ENCODE peak calls at places on chromosome 18, in nine cellular contexts. G, C, L, N, O, K, Z, A and U are unnamed samples.

GRCh38 chr18:70132999-70133398 is 72.5 kb downstream of the RTTN start:
- DNase-seq in O (peak; percentile 25), G (peak; percentile 63), A (no peak), C (peak; percentile 96), N (peak; percentile 59), L (no peak), Z (no peak), K (peak; percentile 1), U (no peak)

GRCh38 chr18:38575023-38575422 is 1009.4 kb upstream of the CELF4 start:
- DNase-seq in K (no peak), L (no peak), O (no peak), A (no peak), N (no peak), G (no peak), Z (no peak), C (no peak), U (no peak)

GRCh38 chr18:74906189-74906588 is 302.8 kb downstream of the PTGR3 start:
- DNase-seq in A (no peak), O (peak; percentile 75), L (no peak), C (peak; percentile 11), Z (no peak), K (no peak), G (no peak), N (no peak), U (no peak)

GRCh38 chr18:66159451-66159850 is 408.6 kb downstream of the CDH7 start:
- DNase-seq in A (no peak), Z (no peak), K (no peak), N (no peak), O (no peak), C (no peak), L (no peak), G (no peak), U (no peak)

GRCh38 chr18:10402876-10403559 is 51.4 kb upstream of the APCDD1 start:
- DNase-seq in Z (no peak), A (no peak), C (no peak), G (no peak), L (no peak), K (no peak), O (no peak), N (no peak), U (no peak)

GRCh38 chr18:32339062-32339461 is 131.6 kb downstream of the GAREM1 start:
- DNase-seq in O (no peak), L (no peak), G (no peak), Z (no peak), K (no peak), N (no peak), C (no peak), A (no peak), U (no peak)

GRCh38 chr18:3790702-3791101 is 340.7 kb downstream of the TGIF1 start:
- DNase-seq in Z (no peak), L (no peak), K (peak; percentile 12), G (no peak), O (no peak), N (no peak), C (peak; percentile 94), A (no peak), U (no peak)

GRCh38 chr18:41146301-41146700 is 808.7 kb upstream of the PIK3C3 start:
- DNase-seq in O (no peak), N (no peak), G (no peak), Z (no peak), C (no peak), K (no peak), A (no peak), L (no peak), U (no peak)

GRCh38 chr18:73646196-73646595 is 501.4 kb downstream of the FBXO15 start:
- DNase-seq in Z (no peak), L (no peak), A (no peak), O (peak; percentile 40), C (no peak), G (no peak), K (no peak), N (no peak), U (no peak)

GRCh38 chr18:24019641-24020331 is 5.2 kb downstream of the TTC39C start:
- DNase-seq in L (no peak), C (peak; percentile 73), N (no peak), K (no peak), A (no peak), O (no peak), Z (no peak), G (no peak), U (no peak)

GRCh38 chr18:79123948-79124347 is 54.8 kb downstream of the ATP9B start:
- DNase-seq in A (no peak), K (no peak), G (no peak), L (no peak), Z (no peak), N (peak; percentile 17), O (peak; percentile 19), C (peak; percentile 35), U (no peak)

GRCh38 chr18:28153485-28154065 is 23.4 kb downstream of the CDH2 start:
- DNase-seq in G (no peak), N (no peak), Z (no peak), K (peak; percentile 48), L (no peak), A (no peak), O (no peak), C (peak; percentile 39), U (no peak)

GRCh38 chr18:53567935-53568574 is 656.4 kb downstream of the MBD2 start:
- DNase-seq in A (no peak), Z (no peak), O (peak; percentile 43), K (peak; percentile 32), G (no peak), L (no peak), C (peak; percentile 16), N (no peak), U (no peak)

GRCh38 chr18:25019086-25019860 is 332.7 kb downstream of the ZNF521 start:
- DNase-seq in L (no peak), G (no peak), Z (no peak), A (no peak), N (no peak), O (no peak), C (no peak), K (no peak), U (no peak)

GRCh38 chr18:33495278-33495677 is 54.8 kb upstream of the CCDC178 start:
- DNase-seq in Z (no peak), O (peak; percentile 31), G (no peak), L (no peak), A (no peak), K (peak; percentile 66), C (peak; percentile 56), N (peak; percentile 17), U (no peak)

GRCh38 chr18:45249306-45249705 is 366.0 kb upstream of the SLC14A2 start:
- DNase-seq in K (no peak), A (no peak), N (no peak), Z (no peak), C (peak; percentile 78), O (no peak), L (no peak), G (no peak), U (no peak)

GRCh38 chr18:80249217-80250093 is 2.1 kb upstream of the PARD6G start:
- DNase-seq in N (peak; percentile 89), O (peak; percentile 67), Z (no peak), K (no peak), A (no peak), L (no peak), G (no peak), C (peak; percentile 70), U (no peak)

GRCh38 chr18:12085136-12085535 is 8.5 kb upstream of the ANKRD62 start:
- DNase-seq in Z (no peak), C (no peak), O (no peak), A (no peak), N (no peak), L (no peak), K (no peak), G (no peak), U (no peak)

DNA sequence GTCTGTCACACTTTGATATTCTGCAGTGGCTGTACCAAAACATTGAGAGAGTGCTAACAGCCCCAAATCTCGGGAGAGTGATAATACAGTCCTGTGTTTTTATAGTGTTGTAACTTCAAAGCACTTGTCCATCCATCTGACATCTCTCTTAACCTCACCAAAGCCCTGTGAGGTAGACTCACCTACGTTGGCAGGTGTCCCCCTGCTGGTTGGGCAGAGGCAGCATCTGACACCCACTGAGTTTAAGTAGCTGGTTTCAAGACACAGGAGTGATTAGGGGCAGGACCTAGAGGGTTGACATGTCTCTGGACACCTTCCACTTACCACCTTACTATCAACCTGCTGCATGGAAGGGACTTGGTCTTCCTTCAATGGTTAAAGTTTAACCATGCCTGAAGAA is 22.9 kb downstream of the COLEC12 start:
- DNase-seq in N (no peak), O (peak; percentile 50), L (no peak), G (no peak), C (no peak), K (no peak), A (no peak), Z (no peak), U (no peak)
- TF ChIP-seq CTCF in N (peak; percentile 57), O (peak; percentile 77), L (no peak), G (no peak), C (no peak), K (peak; percentile 17), A (no peak), Z (peak; percentile 27), U (no peak)

DNA sequence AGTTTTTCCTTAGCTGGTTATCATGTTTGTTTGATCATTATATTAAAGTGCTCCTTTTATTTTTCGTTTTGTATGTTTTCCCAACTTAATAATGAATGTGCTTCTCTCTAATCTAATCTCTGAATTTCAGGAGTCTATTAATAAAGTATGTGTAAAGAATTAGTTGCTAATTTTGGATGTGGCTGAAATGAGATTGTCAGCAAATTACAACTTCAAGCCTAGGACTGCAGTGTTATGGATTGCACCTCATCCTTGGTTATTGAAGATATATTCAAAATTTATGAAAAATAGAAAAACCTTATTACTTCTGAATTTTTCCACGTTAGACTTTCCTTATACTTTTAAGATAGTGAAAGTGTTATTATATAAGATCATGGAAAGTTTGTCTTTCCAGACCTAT is 227.7 kb downstream of the NEDD4L start:
- DNase-seq in K (no peak), A (no peak), N (no peak), L (no peak), Z (no peak), O (no peak), G (no peak), C (no peak), U (no peak)
- H3K27ac ChIP-seq in K (no peak overlapping the region), A (no peak overlapping the region), N (no peak overlapping the region), L (peak overlapping the region; percentile 64), Z (no peak overlapping the region), O (no peak overlapping the region), G (no peak overlapping the region), C (no peak overlapping the region), U (no peak overlapping the region)

DNA sequence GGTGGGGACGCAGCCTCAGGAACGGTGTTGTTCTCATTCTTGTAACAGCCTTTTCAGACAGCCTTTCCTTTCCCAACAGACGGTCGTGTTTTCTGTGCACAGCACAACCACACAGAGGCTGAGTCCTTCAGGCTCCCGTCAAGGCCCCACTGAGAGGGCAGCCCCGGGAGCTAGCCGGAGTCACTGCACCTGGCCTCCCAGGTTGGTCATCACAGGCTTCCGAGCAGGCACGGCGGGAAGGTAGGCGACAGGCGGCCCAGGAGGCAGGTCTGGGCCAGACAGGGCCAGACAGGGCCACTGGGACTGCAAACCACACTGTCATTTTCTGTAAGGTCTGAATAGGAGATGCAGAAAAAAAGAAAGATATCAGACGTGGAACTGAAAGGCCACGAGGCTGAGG is 570.8 kb downstream of the GALR1 start:
- DNase-seq in O (no peak), C (no peak), A (no peak), G (no peak), Z (no peak), L (no peak), K (no peak), N (no peak), U (no peak)
- TF ChIP-seq CTCF in O (no peak), C (no peak), A (no peak), G (no peak), Z (no peak), L (no peak), K (no peak), N (no peak), U (no peak)

GRCh38 chr18:54607213-54607934 is 16.3 kb downstream of the DYNAP start:
- DNase-seq in L (no peak), K (peak; percentile 0), G (no peak), A (no peak), N (peak; percentile 91), O (peak; percentile 87), Z (no peak), C (peak; percentile 53), U (no peak)
- H3K27ac ChIP-seq in L (no peak overlapping the region), K (peak overlapping the region; percentile 47), G (no peak overlapping the region), A (no peak overlapping the region), N (peak overlapping the region; percentile 64), O (peak overlapping the region; percentile 95), Z (peak overlapping the region; percentile 73), C (no peak overlapping the region), U (no peak overlapping the region)